ENCODE peak calls at places on chromosomes 3 and 15, in four cellular contexts. W is A549, C is HCT116, J is H1. I is an unnamed sample.
A peak's percentile ranks its signal among the peaks of the same experiment; 100 is the strongest.

GRCh38 chr15:31467361-31467760 is 140.7 kb downstream of the KLF13 start:
- DNase-seq in J (peak; percentile 24), C (no peak), W (no peak), I (no peak)

GRCh38 chr3:44019736-44020135 is 221.9 kb upstream of the TOPAZ1 start:
- DNase-seq in J (no peak), W (no peak), C (no peak), I (no peak)

GRCh38 chr3:73633916-73634344 is 9.2 kb upstream of the PDZRN3 start:
- DNase-seq in J (no peak), W (no peak), C (no peak), I (no peak)

GRCh38 chr3:148211725-148212124 is 486.0 kb upstream of the AGTR1 start:
- DNase-seq in C (peak; percentile 12), J (no peak), W (no peak), I (no peak)

GRCh38 chr3:195540031-195540430 is 3.1 kb downstream of the PPP1R2 start:
- DNase-seq in C (no peak), W (no peak), J (no peak), I (no peak)

GRCh38 chr3:115980709-115981108 is 357.4 kb downstream of the GAP43 start:
- DNase-seq in C (no peak), J (no peak), W (no peak), I (no peak)

GRCh38 chr15:77862651-77863104 is 214.8 kb downstream of the TBC1D2B start:
- DNase-seq in W (no peak), C (no peak), J (no peak), I (peak; percentile 30)

GRCh38 chr15:41620536-41621199 is 39.5 kb upstream of the MGA start:
- DNase-seq in W (peak; percentile 14), C (no peak), J (no peak), I (peak; percentile 65)

GRCh38 chr15:38351466-38351865 is 98.8 kb downstream of the SPRED1 start:
- DNase-seq in C (no peak), J (no peak), W (no peak), I (no peak)

GRCh38 chr15:67838789-67839332 is 984 bp downstream of the RNU6-1 start:
- DNase-seq in J (peak; percentile 81), C (no peak), W (no peak), I (peak; percentile 72)

GRCh38 chr3:9422712-9423424 is 25.5 kb downstream of the SETD5 start:
- DNase-seq in J (no peak), W (peak; percentile 90), C (peak; percentile 91), I (peak; percentile 84)

GRCh38 chr3:140323561-140323960 is 354.3 kb upstream of the TRIM42 start:
- DNase-seq in W (no peak), J (no peak), C (no peak), I (no peak)

GRCh38 chr3:192833177-192833890 is 84.3 kb downstream of the MB21D2 start:
- DNase-seq in J (no peak), C (no peak), W (peak; percentile 14), I (no peak)

GRCh38 chr3:185653949-185654757 is 68.1 kb downstream of the SENP2 start:
- DNase-seq in J (no peak), C (no peak), W (no peak), I (no peak)

GRCh38 chr3:133269393-133269792 is 130.5 kb upstream of the BFSP2 start:
- DNase-seq in C (no peak), J (no peak), W (no peak), I (no peak)

GRCh38 chr3:107208100-107208499 is 169.1 kb upstream of the CCDC54 start:
- DNase-seq in J (no peak), C (peak; percentile 28), W (peak; percentile 49), I (peak; percentile 58)

GRCh38 chr15:100918690-100919480 is at the start of gene LRRK1:
- DNase-seq in W (peak; percentile 64), C (no peak), J (peak; percentile 66), I (peak; percentile 90)

GRCh38 chr3:113304102-113304501 is 92.7 kb downstream of the BOC start:
- DNase-seq in J (no peak), C (no peak), W (no peak), I (no peak)

GRCh38 chr3:4351164-4351855 is 48.1 kb downstream of the SETMAR start:
- DNase-seq in J (no peak), W (no peak), C (no peak), I (no peak)

GRCh38 chr15:68557469-68558317 is 21.1 kb upstream of the CORO2B start:
- DNase-seq in J (no peak), W (no peak), C (no peak), I (no peak)

GRCh38 chr15:100266166-100266565 is 75.6 kb downstream of the ADAMTS17 start:
- DNase-seq in C (no peak), W (no peak), J (no peak), I (no peak)

GRCh38 chr3:123781571-123782275 is 102.4 kb downstream of the MYLK start:
- DNase-seq in J (no peak), C (no peak), W (no peak), I (no peak)

GRCh38 chr3:135366816-135367215 is 571.8 kb downstream of the EPHB1 start:
- DNase-seq in J (no peak), W (no peak), C (no peak), I (no peak)

GRCh38 chr3:135368781-135369180 is 573.7 kb downstream of the EPHB1 start:
- DNase-seq in W (no peak), J (no peak), C (no peak), I (no peak)

GRCh38 chr3:135368316-135368715 is 573.3 kb downstream of the EPHB1 start:
- DNase-seq in C (no peak), W (no peak), J (no peak), I (no peak)

GRCh38 chr3:135362889-135363288 is 567.8 kb downstream of the EPHB1 start:
- DNase-seq in C (no peak), J (no peak), W (no peak), I (no peak)
- TF ChIP-seq CTCF in C (no peak), J (no peak), W (no peak), I (no peak)

GRCh38 chr3:35659808-35660207 is 20.5 kb downstream of the ARPP21 start:
- DNase-seq in J (no peak), W (peak; percentile 41), C (no peak), I (peak; percentile 3)
- TF ChIP-seq MAX in J (no peak), W (no peak), C (no peak), I (no peak)

DNA sequence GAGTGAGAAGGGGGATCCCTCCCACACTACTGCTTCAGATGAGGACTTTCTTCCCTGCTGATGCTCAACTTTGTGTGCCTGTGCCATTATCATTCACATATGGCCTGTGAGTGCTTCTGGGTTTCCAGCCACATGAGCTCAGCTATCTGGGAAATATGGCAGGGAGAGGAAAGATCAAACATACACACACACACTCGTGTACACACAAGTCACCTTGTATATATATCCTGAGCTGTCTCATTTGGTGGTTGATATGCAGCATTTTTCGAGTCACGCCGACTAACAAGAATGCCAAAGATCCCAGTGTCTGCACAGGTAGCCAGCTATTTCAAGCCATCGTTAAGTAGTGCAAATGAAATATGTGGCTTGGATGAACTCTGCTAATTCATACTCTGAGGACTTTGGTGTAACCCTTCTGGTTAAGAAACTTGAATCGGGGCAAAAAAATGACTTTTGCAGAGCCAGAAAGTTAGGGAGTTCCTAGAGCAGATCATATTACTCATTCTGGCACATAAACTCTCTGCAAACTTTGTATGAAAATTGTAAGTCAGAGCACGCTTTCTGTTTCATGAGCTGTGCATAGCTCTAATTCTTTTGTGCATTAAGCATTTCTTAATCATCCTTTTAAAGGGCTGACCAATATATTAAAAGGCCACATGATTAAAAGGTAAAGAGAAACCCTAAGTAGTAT is 24.9 kb upstream of the WNT5A start:
- DNase-seq in J (no peak), W (no peak), C (no peak), I (no peak)
- H3K4me3 ChIP-seq in J (no peak overlapping the region), W (no peak overlapping the region), C (no peak overlapping the region), I (no peak overlapping the region)

GRCh38 chr3:169297214-169297613 is 366.3 kb downstream of the MECOM start:
- DNase-seq in C (no peak), W (no peak), J (no peak), I (no peak)

GRCh38 chr3:169299129-169299528 is 364.4 kb downstream of the MECOM start:
- DNase-seq in J (no peak), C (no peak), W (no peak), I (no peak)

GRCh38 chr3:169295912-169296311 is 367.6 kb downstream of the MECOM start:
- DNase-seq in W (no peak), J (no peak), C (no peak), I (no peak)

GRCh38 chr3:169298247-169298992 is 365.1 kb downstream of the MECOM start:
- DNase-seq in J (no peak), C (no peak), W (no peak), I (no peak)

DNA sequence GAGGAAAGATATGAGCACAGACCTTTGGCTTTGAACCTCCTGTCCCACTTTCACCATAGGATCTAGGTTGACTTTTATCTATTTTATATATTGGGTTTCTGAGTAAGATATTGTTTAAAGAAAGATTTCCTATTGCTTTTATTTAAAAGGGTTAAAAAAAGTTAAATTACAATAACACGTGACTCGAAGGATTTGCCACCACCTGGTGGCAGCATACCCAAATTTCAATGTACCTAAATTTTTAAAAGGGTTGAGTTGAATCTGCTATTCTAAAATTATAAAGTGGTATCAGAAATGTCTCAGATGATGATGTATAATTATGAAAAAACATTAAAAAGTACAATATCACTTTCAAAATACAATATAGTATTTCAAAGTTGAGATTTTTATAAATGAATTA is 368.4 kb downstream of the MECOM start:
- DNase-seq in C (peak; percentile 4), W (peak; percentile 11), J (no peak), I (no peak)
- TF ChIP-seq CTCF in C (peak; percentile 58), W (peak; percentile 38), J (peak; percentile 19), I (no peak)

GRCh38 chr3:37973250-37974054 is 17.1 kb upstream of the VILL start:
- DNase-seq in J (no peak), W (peak; percentile 37), C (no peak), I (no peak)

GRCh38 chr3:37971467-37971866 is 19.1 kb upstream of the VILL start:
- DNase-seq in C (no peak), W (no peak), J (no peak), I (no peak)

GRCh38 chr3:37970802-37971201 is 19.8 kb upstream of the VILL start:
- DNase-seq in J (no peak), C (no peak), W (no peak), I (no peak)

GRCh38 chr3:37974928-37975223 is 15.7 kb upstream of the VILL start:
- DNase-seq in W (no peak), C (no peak), J (no peak), I (no peak)

GRCh38 chr3:37974121-37974927 is 16.3 kb upstream of the VILL start:
- DNase-seq in W (peak; percentile 70), J (peak; percentile 83), C (peak; percentile 43), I (peak; percentile 85)
- TF ChIP-seq MAX in W (no peak), J (no peak), C (no peak), I (peak; percentile 59)

GRCh38 chr15:47182818-47183217 is 534.5 kb upstream of the SEMA6D start:
- DNase-seq in C (no peak), J (no peak), W (no peak), I (no peak)

GRCh38 chr15:47184003-47184404 is 533.3 kb upstream of the SEMA6D start:
- DNase-seq in J (no peak), W (no peak), C (no peak), I (no peak)

GRCh38 chr15:47186071-47186470 is 531.2 kb upstream of the SEMA6D start:
- DNase-seq in J (no peak), W (no peak), C (no peak), I (no peak)

GRCh38 chr15:47184405-47185221 is 532.7 kb upstream of the SEMA6D start:
- DNase-seq in J (peak; percentile 80), W (no peak), C (no peak), I (no peak)

GRCh38 chr15:47185222-47185800 is 532.0 kb upstream of the SEMA6D start:
- DNase-seq in J (no peak), W (no peak), C (no peak), I (no peak)
- H3K4me3 ChIP-seq in J (peak overlapping the region; percentile 68), W (no peak overlapping the region), C (no peak overlapping the region), I (no peak overlapping the region)

I was measured in NB4.